ENCODE peak calls at places on chromosomes 11 and 22, in five cellular contexts. V is endothelial cell, N is BJ, F is ascending aorta, H is coronary artery. Z is an unnamed sample.

GRCh38 chr11:9575531-9576240 is 2.2 kb downstream of the WEE1 start:
- DNase-seq in V (no peak), F (no peak), N (no peak), H (no peak), Z (no peak)

GRCh38 chr11:94671553-94672366 is 96.4 kb upstream of the AMOTL1 start:
- DNase-seq in V (no peak), N (no peak), F (no peak), H (no peak), Z (peak; percentile 51)

GRCh38 chr11:128531588-128531987 is 55.8 kb downstream of the ETS1 start:
- DNase-seq in V (no peak), H (no peak), F (no peak), N (no peak), Z (no peak)

GRCh38 chr11:61092908-61093763 is 9.2 kb upstream of the CD5 start:
- DNase-seq in F (no peak), V (no peak), N (no peak), H (peak; percentile 57), Z (no peak)

GRCh38 chr22:43867839-43868652 is 5.7 kb upstream of the SULT4A1 start:
- DNase-seq in N (no peak), V (peak; percentile 85), F (no peak), H (no peak), Z (no peak)

GRCh38 chr11:91790346-91790745 is 434.3 kb upstream of the FAT3 start:
- DNase-seq in N (no peak), H (no peak), F (no peak), V (no peak), Z (no peak)

GRCh38 chr22:48581821-48582469 is 1245.7 kb downstream of the BRD1 start:
- DNase-seq in N (no peak), V (no peak), F (no peak), H (no peak), Z (no peak)

GRCh38 chr11:105132716-105133511 is 6.7 kb downstream of the CARD18 start:
- DNase-seq in H (no peak), V (no peak), N (peak; percentile 29), F (no peak), Z (no peak)

GRCh38 chr22:26323013-26323412 is 106.0 kb upstream of the ASPHD2 start:
- DNase-seq in H (no peak), V (no peak), N (no peak), F (no peak), Z (no peak)

GRCh38 chr11:6481924-6482275 is 599 bp downstream of the TIMM10B start:
- DNase-seq in H (no peak), N (no peak), F (no peak), V (peak; percentile 20), Z (no peak)

DNA sequence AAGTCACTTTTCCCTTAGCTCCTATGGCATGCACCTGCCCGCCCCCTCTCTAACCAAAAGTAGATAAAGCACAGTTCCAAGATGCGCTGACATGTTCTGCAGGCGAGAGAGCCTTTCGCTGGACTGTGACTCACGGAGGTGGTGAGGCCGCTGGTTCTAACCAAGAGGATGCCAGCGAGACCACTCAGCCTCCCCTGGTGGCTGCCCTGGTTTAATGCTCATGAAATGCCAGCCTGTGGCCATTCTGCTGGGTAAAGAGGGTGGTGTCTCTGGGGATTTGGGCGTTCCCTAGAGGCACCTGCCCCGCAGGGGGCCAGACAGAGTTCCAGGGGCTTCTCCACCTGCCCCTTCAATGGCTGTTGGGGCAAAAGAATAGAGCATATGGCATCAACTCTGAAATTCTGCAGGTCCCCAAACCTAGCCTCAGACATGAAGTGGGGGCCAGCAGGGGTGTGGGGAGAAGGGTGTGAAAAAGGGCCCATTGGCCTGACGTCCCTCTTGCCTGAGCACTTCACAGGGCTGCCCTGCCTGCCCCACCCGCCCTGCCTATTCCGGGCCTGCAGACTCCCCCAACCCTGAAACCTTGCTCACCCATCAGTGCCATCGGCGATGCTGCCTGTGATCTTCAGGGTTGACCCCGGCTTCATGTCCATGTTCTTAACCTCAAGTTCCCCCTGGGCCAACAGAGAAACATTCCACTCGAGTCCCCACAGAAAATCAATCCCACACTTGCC is 8.5 kb downstream of the LGALS2 start:
- DNase-seq in N (no peak), F (no peak), H (no peak), V (no peak), Z (no peak)
- TF ChIP-seq CTCF in N (peak; percentile 16), F (no peak), H (no peak), V (no peak), Z (no peak)

GRCh38 chr11:120528749-120529148 is 17.2 kb downstream of the GRIK4 start:
- DNase-seq in H (no peak), N (no peak), F (no peak), V (no peak), Z (no peak)

GRCh38 chr11:120526241-120526640 is 14.7 kb downstream of the GRIK4 start:
- DNase-seq in F (no peak), N (no peak), H (no peak), V (no peak), Z (no peak)

GRCh38 chr11:120525285-120526085 is 13.9 kb downstream of the GRIK4 start:
- DNase-seq in F (no peak), N (no peak), H (no peak), V (no peak), Z (no peak)

GRCh38 chr11:120529214-120529613 is 17.7 kb downstream of the GRIK4 start:
- DNase-seq in V (no peak), H (no peak), N (no peak), F (no peak), Z (no peak)

DNA sequence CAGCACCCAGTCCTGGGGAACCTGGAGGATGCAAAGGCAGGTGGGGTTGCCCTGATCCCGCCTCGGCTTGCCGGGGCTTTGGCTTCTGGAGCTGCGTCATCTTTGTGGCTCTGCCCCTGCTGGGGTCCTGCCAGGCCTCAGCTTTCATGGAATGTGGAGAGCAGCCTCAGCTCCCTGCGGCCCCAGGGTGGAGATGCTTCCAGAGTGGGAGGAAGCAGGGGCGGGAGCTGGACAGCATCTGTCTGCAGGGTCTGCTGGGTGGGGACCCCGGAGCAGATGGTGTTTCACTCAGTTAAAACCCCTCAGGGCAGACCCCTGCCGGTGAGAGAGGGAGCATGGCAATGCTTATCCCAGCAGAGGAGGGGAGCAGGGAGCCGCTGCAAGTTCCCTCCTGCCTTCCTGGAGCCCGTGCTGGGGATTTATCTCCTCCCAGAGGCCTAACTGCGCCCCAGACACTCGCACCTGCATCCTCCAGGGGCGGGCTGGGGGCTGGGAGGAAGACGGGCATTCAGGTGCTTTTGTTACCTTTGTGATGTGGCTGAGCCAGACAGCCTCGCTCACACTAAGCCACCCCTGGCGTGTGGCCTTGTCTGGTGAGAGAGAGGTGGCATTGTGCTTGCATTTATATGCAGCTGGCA is 15.7 kb downstream of the GRIK4 start:
- DNase-seq in N (no peak), F (no peak), V (no peak), H (no peak), Z (no peak)
- TF ChIP-seq CTCF in N (no peak), F (no peak), V (no peak), H (no peak), Z (peak; percentile 64)

GRCh38 chr11:88544656-88545280 is 207.2 kb upstream of the CTSC start:
- DNase-seq in F (no peak), V (no peak), N (no peak), H (no peak), Z (no peak)
- TF ChIP-seq CTCF in F (no peak), V (no peak), N (no peak), H (peak; percentile 20), Z (no peak)

DNA sequence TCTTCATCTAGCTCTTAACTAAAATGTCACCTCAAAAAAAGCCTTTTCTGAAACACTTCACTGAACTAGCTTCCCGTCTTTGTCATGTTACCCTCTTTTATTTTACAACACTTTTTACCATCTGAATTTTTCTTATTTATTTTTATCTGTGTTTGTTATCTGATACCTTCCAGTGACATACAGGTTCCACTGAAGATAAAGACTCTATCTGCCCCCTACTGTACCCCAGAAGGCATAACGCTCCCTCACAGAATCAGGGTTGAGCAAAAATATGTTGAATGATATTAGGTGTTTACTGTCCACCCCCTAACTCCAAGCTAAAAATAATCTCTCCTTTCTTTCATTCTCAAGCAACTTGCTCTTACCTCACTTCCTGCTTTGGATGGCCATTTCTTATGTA is 654.2 kb downstream of the NELL1 start:
- DNase-seq in V (no peak), H (no peak), F (no peak), N (no peak), Z (no peak)
- TF ChIP-seq CTCF in V (no peak), H (no peak), F (no peak), N (no peak), Z (peak; percentile 66)

DNA sequence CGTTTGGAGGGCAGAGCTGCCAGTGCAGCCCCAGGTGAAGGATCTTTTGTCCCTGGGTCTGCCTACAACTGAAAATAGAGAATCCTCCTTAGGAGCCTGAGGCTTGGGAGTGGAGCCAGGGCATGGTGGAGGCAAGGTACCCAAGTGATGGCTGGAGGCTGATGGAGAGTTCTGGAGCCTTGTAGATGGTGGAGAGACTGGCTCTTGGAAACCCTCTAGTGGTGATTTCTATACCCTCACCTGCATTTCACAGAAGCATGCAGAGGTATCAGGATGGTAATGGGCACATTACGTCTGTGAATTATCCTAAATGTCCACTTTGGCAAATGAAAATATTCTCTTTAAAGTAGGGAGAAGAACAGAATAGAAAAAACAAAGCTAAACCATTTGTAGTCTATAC is 44.4 kb downstream of the INSC start:
- DNase-seq in N (no peak), F (no peak), V (peak; percentile 27), H (no peak), Z (no peak)
- TF ChIP-seq CTCF in N (peak; percentile 63), F (no peak), V (peak; percentile 62), H (no peak), Z (peak; percentile 69)

GRCh38 chr22:17830041-17830961 is 56.0 kb upstream of the BID start:
- DNase-seq in F (peak; percentile 53), V (peak; percentile 94), H (peak; percentile 88), N (no peak), Z (peak; percentile 90)
- TF ChIP-seq CTCF in F (peak; percentile 99), V (peak; percentile 84), H (peak; percentile 98), N (peak; percentile 99), Z (peak; percentile 98)

GRCh38 chr11:3051435-3052108 is 5.7 kb downstream of the CARS1 start:
- DNase-seq in N (no peak), F (no peak), V (no peak), H (no peak), Z (no peak)
- TF ChIP-seq CTCF in N (peak; percentile 19), F (no peak), V (no peak), H (no peak), Z (no peak)

GRCh38 chr11:34865261-34865660 is 50.9 kb downstream of the APIP start:
- DNase-seq in V (no peak), N (no peak), H (no peak), F (no peak), Z (no peak)

GRCh38 chr11:34866375-34866774 is 49.8 kb downstream of the APIP start:
- DNase-seq in H (no peak), V (no peak), N (no peak), F (no peak), Z (no peak)

GRCh38 chr11:34870548-34871209 is 45.5 kb downstream of the APIP start:
- DNase-seq in F (no peak), V (no peak), N (no peak), H (no peak), Z (no peak)

GRCh38 chr11:34874202-34874601 is 42.0 kb downstream of the APIP start:
- DNase-seq in F (no peak), N (no peak), V (no peak), H (no peak), Z (no peak)

DNA sequence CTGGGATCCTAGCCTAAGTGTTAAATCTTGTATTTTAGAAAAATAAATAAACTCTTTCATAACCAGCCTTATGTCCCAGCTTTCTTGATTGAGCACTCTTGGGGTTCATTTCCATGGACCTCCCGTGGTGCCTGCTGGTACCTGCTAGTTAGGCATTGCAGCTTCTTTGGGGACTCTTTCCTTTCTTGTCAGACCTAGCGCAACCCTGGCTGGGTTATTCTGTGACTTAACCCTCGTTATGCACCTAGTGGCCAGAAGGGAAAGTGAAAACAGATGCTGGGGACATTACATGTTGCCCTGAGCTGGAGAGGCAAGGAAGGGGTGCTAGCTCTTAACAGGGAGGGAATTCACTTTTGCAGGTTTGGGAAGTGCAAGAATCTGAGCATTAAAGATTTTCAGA is 46.8 kb downstream of the APIP start:
- DNase-seq in V (no peak), F (no peak), N (no peak), H (no peak), Z (no peak)
- TF ChIP-seq CTCF in V (peak; percentile 43), F (no peak), N (peak; percentile 16), H (no peak), Z (peak; percentile 50)